ENCODE peak calls at places on chromosomes 12 and 14, in four cellular contexts. One of them, this sample, is unnamed.

GRCh38 chr14:99356031-99356430 is 84.0 kb upstream of the BCL11B start:
- DNase-seq in stimulated activated CD8-positive, alpha-beta memory T cell treated with anti-CD3 and anti-CD28 coated beads, Interleukin-4, amount 100 ng/mL, for 48 hours: no peak
- DNase-seq in T-helper 2 cell: no peak
- DNase-seq in uterus: no peak
- DNase-seq in this sample: no peak

GRCh38 chr14:24143511-24143910 is 2.1 kb upstream of the EMC9 start:
- DNase-seq in T-helper 2 cell: no peak
- DNase-seq in uterus: no peak
- DNase-seq in stimulated activated CD8-positive, alpha-beta memory T cell treated with anti-CD3 and anti-CD28 coated beads, Interleukin-4, amount 100 ng/mL, for 48 hours: no peak
- DNase-seq in this sample: no peak

GRCh38 chr12:125149160-125150108 is 84.2 kb downstream of the AACS start:
- DNase-seq in stimulated activated CD8-positive, alpha-beta memory T cell treated with anti-CD3 and anti-CD28 coated beads, Interleukin-4, amount 100 ng/mL, for 48 hours: no peak
- DNase-seq in uterus: no peak
- DNase-seq in T-helper 2 cell: no peak
- DNase-seq in this sample: no peak

GRCh38 chr12:78229491-78230209 is 399.0 kb downstream of the NAV3 start:
- DNase-seq in T-helper 2 cell: no peak
- DNase-seq in uterus: no peak
- DNase-seq in stimulated activated CD8-positive, alpha-beta memory T cell treated with anti-CD3 and anti-CD28 coated beads, Interleukin-4, amount 100 ng/mL, for 48 hours: peak
- DNase-seq in this sample: no peak

GRCh38 chr12:113515082-113515856 is 43.6 kb upstream of the LHX5 start:
- DNase-seq in stimulated activated CD8-positive, alpha-beta memory T cell treated with anti-CD3 and anti-CD28 coated beads, Interleukin-4, amount 100 ng/mL, for 48 hours: no peak
- DNase-seq in uterus: no peak
- DNase-seq in T-helper 2 cell: no peak
- DNase-seq in this sample: no peak

GRCh38 chr12:6104027-6104426 is 20.4 kb downstream of the VWF start:
- DNase-seq in stimulated activated CD8-positive, alpha-beta memory T cell treated with anti-CD3 and anti-CD28 coated beads, Interleukin-4, amount 100 ng/mL, for 48 hours: no peak
- DNase-seq in T-helper 2 cell: no peak
- DNase-seq in uterus: no peak
- DNase-seq in this sample: no peak

GRCh38 chr14:65299837-65300236 is 112.7 kb upstream of the FUT8 start:
- DNase-seq in T-helper 2 cell: no peak
- DNase-seq in stimulated activated CD8-positive, alpha-beta memory T cell treated with anti-CD3 and anti-CD28 coated beads, Interleukin-4, amount 100 ng/mL, for 48 hours: no peak
- DNase-seq in uterus: no peak
- DNase-seq in this sample: no peak

GRCh38 chr12:84411031-84411430 is 501.6 kb downstream of the SLC6A15 start:
- DNase-seq in stimulated activated CD8-positive, alpha-beta memory T cell treated with anti-CD3 and anti-CD28 coated beads, Interleukin-4, amount 100 ng/mL, for 48 hours: no peak
- DNase-seq in T-helper 2 cell: no peak
- DNase-seq in uterus: no peak
- DNase-seq in this sample: no peak

GRCh38 chr14:55611859-55612258 is 31.9 kb downstream of the KTN1 start:
- DNase-seq in T-helper 2 cell: no peak
- DNase-seq in stimulated activated CD8-positive, alpha-beta memory T cell treated with anti-CD3 and anti-CD28 coated beads, Interleukin-4, amount 100 ng/mL, for 48 hours: no peak
- DNase-seq in uterus: no peak
- DNase-seq in this sample: no peak

GRCh38 chr12:28424965-28425364 is 234.7 kb downstream of the CCDC91 start:
- DNase-seq in stimulated activated CD8-positive, alpha-beta memory T cell treated with anti-CD3 and anti-CD28 coated beads, Interleukin-4, amount 100 ng/mL, for 48 hours: no peak
- DNase-seq in T-helper 2 cell: no peak
- DNase-seq in uterus: peak
- DNase-seq in this sample: no peak

GRCh38 chr14:23186913-23187654 is 3.6 kb upstream of the SLC7A8 start:
- DNase-seq in T-helper 2 cell: no peak
- DNase-seq in uterus: peak
- DNase-seq in stimulated activated CD8-positive, alpha-beta memory T cell treated with anti-CD3 and anti-CD28 coated beads, Interleukin-4, amount 100 ng/mL, for 48 hours: no peak
- DNase-seq in this sample: no peak

GRCh38 chr14:102795060-102795925 is 18.0 kb downstream of the TRAF3 start:
- DNase-seq in T-helper 2 cell: no peak
- DNase-seq in uterus: peak
- DNase-seq in stimulated activated CD8-positive, alpha-beta memory T cell treated with anti-CD3 and anti-CD28 coated beads, Interleukin-4, amount 100 ng/mL, for 48 hours: no peak
- DNase-seq in this sample: no peak

GRCh38 chr14:71050227-71050823 is 143.1 kb downstream of the PCNX1 start:
- DNase-seq in uterus: no peak
- DNase-seq in T-helper 2 cell: no peak
- DNase-seq in stimulated activated CD8-positive, alpha-beta memory T cell treated with anti-CD3 and anti-CD28 coated beads, Interleukin-4, amount 100 ng/mL, for 48 hours: no peak
- DNase-seq in this sample: no peak

GRCh38 chr12:79006306-79006705 is 141.7 kb downstream of the SYT1 start:
- DNase-seq in T-helper 2 cell: no peak
- DNase-seq in stimulated activated CD8-positive, alpha-beta memory T cell treated with anti-CD3 and anti-CD28 coated beads, Interleukin-4, amount 100 ng/mL, for 48 hours: no peak
- DNase-seq in uterus: no peak
- DNase-seq in this sample: no peak

GRCh38 chr14:60839057-60839456 is 104.5 kb downstream of the MNAT1 start:
- DNase-seq in uterus: no peak
- DNase-seq in stimulated activated CD8-positive, alpha-beta memory T cell treated with anti-CD3 and anti-CD28 coated beads, Interleukin-4, amount 100 ng/mL, for 48 hours: no peak
- DNase-seq in T-helper 2 cell: no peak
- DNase-seq in this sample: no peak

GRCh38 chr12:52942914-52943207 is 6.1 kb upstream of the KRT18 start:
- DNase-seq in T-helper 2 cell: no peak
- DNase-seq in uterus: no peak
- DNase-seq in stimulated activated CD8-positive, alpha-beta memory T cell treated with anti-CD3 and anti-CD28 coated beads, Interleukin-4, amount 100 ng/mL, for 48 hours: no peak
- DNase-seq in this sample: no peak

GRCh38 chr14:31932675-31933074 is 144.4 kb upstream of the ARHGAP5 start:
- DNase-seq in T-helper 2 cell: no peak
- DNase-seq in stimulated activated CD8-positive, alpha-beta memory T cell treated with anti-CD3 and anti-CD28 coated beads, Interleukin-4, amount 100 ng/mL, for 48 hours: no peak
- DNase-seq in uterus: no peak
- DNase-seq in this sample: no peak